ENCODE peak calls at places on chromosomes 2 and 18, in seven cellular contexts. N, M, I, R, A, P and C are unnamed samples.

GRCh38 chr2:196959750-196960392 is 33.4 kb upstream of the PGAP1 start:
- DNase-seq in R (no peak), A (peak; percentile 56), N (no peak), P (peak; percentile 66), I (peak; percentile 30), M (no peak), C (no peak)

GRCh38 chr2:178108176-178108575 is 4.1 kb upstream of the RBM45 start:
- DNase-seq in I (no peak), N (no peak), R (no peak), A (no peak), M (no peak), P (no peak), C (no peak)

GRCh38 chr2:186256540-186256939 is 229.5 kb upstream of the ZC3H15 start:
- DNase-seq in R (no peak), P (peak; percentile 55), M (no peak), A (peak; percentile 66), I (peak; percentile 56), N (no peak), C (no peak)

GRCh38 chr18:44909191-44909719 is 228.6 kb downstream of the SETBP1 start:
- DNase-seq in I (peak; percentile 23), P (peak; percentile 23), M (no peak), A (no peak), R (no peak), N (no peak), C (no peak)

GRCh38 chr2:240310645-240311044 is 124.8 kb upstream of the GPC1 start:
- DNase-seq in R (no peak), N (no peak), P (no peak), I (no peak), A (no peak), M (peak; percentile 60), C (no peak)

GRCh38 chr2:218655751-218656150 is 3.7 kb downstream of the ZNF142 start:
- DNase-seq in P (no peak), A (no peak), R (no peak), M (no peak), I (no peak), N (no peak), C (no peak)

GRCh38 chr2:147628971-147629421 is 215.8 kb upstream of the ACVR2A start:
- DNase-seq in N (no peak), R (no peak), P (no peak), I (no peak), M (no peak), A (no peak), C (no peak)

GRCh38 chr2:29463181-29463900 is 348.1 kb downstream of the CLIP4 start:
- DNase-seq in N (no peak), R (no peak), A (peak; percentile 64), I (no peak), M (no peak), P (peak; percentile 83), C (no peak)

GRCh38 chr2:25402477-25402876 is 60.8 kb upstream of the DNMT3A start:
- DNase-seq in R (no peak), I (no peak), P (no peak), A (no peak), M (no peak), N (no peak), C (no peak)

GRCh38 chr2:235116885-235117492 is 165.2 kb downstream of the SH3BP4 start:
- DNase-seq in P (peak; percentile 65), M (no peak), A (peak; percentile 69), N (no peak), R (no peak), I (peak; percentile 61), C (no peak)

GRCh38 chr2:28401411-28401810 is 8.8 kb downstream of the FOSL2 start:
- DNase-seq in N (no peak), P (no peak), R (no peak), A (no peak), M (peak; percentile 48), I (no peak), C (no peak)

GRCh38 chr18:24976502-24976901 is 375.5 kb downstream of the ZNF521 start:
- DNase-seq in R (no peak), I (no peak), A (no peak), M (no peak), N (no peak), P (no peak), C (no peak)

GRCh38 chr2:37771600-37772088 is 100.2 kb upstream of the CDC42EP3 start:
- DNase-seq in R (no peak), M (no peak), A (peak; percentile 47), I (no peak), N (no peak), P (peak; percentile 87), C (no peak)

GRCh38 chr18:68438983-68439382 is 275.9 kb downstream of the TMX3 start:
- DNase-seq in R (no peak), M (no peak), A (peak; percentile 78), I (no peak), P (peak; percentile 58), N (no peak), C (no peak)

GRCh38 chr2:232142049-232142448 is 180.5 kb downstream of the DIS3L2 start:
- DNase-seq in M (no peak), A (peak; percentile 45), I (peak; percentile 41), N (no peak), P (peak; percentile 56), R (no peak), C (peak; percentile 55)

GRCh38 chr2:177618270-177619253 is 226.0 kb downstream of the AGPS start:
- DNase-seq in R (peak; percentile 73), P (peak; percentile 89), N (peak; percentile 85), M (peak; percentile 96), A (peak; percentile 87), I (peak; percentile 92), C (peak; percentile 84)

GRCh38 chr2:119472749-119473148 is 41.1 kb downstream of the TMEM37 start:
- DNase-seq in I (no peak), M (no peak), N (no peak), R (no peak), P (no peak), A (no peak), C (no peak)

GRCh38 chr2:46826898-46827245 is 88.7 kb downstream of the MCFD2 start:
- DNase-seq in N (no peak), R (no peak), I (no peak), A (no peak), P (no peak), M (no peak), C (no peak)

GRCh38 chr2:96102596-96103387 is 13.6 kb downstream of the ADRA2B start:
- DNase-seq in R (no peak), I (no peak), A (no peak), P (no peak), M (peak; percentile 62), N (no peak), C (no peak)

GRCh38 chr2:148796735-148797512 is 78.1 kb upstream of the KIF5C start:
- DNase-seq in R (no peak), I (no peak), N (no peak), A (no peak), P (no peak), M (no peak), C (no peak)

GRCh38 chr2:214628091-214628490 is 181.4 kb downstream of the BARD1 start:
- DNase-seq in N (no peak), M (no peak), A (no peak), R (no peak), I (no peak), P (no peak), C (no peak)

GRCh38 chr2:188314314-188315054 is 22.8 kb downstream of the GULP1 start:
- DNase-seq in P (peak; percentile 40), A (no peak), I (no peak), R (no peak), M (no peak), N (no peak), C (peak; percentile 5)

GRCh38 chr2:204625135-204625534 is 79.9 kb downstream of the PARD3B start:
- DNase-seq in M (no peak), I (no peak), N (no peak), R (no peak), P (no peak), A (peak; percentile 14), C (no peak)

GRCh38 chr2:12767541-12767940 is 50.8 kb downstream of the TRIB2 start:
- DNase-seq in R (no peak), N (no peak), A (no peak), I (no peak), M (no peak), P (no peak), C (no peak)

GRCh38 chr18:63247506-63248394 is 71.8 kb downstream of the BCL2 start:
- DNase-seq in I (no peak), R (no peak), N (no peak), M (no peak), P (no peak), A (no peak), C (no peak)

GRCh38 chr2:123696799-123697410 is 328.2 kb upstream of the CNTNAP5 start:
- DNase-seq in P (no peak), N (no peak), A (no peak), M (no peak), I (no peak), R (no peak), C (no peak)
- H3K9me3 ChIP-seq in P (no peaks in the 10 kb centered on the region), N (no peaks in the 10 kb centered on the region), A (no peaks in the 10 kb centered on the region), M (no peaks in the 10 kb centered on the region), I (no peaks in the 10 kb centered on the region), R (no peaks in the 10 kb centered on the region), C (no peaks in the 10 kb centered on the region)

DNA sequence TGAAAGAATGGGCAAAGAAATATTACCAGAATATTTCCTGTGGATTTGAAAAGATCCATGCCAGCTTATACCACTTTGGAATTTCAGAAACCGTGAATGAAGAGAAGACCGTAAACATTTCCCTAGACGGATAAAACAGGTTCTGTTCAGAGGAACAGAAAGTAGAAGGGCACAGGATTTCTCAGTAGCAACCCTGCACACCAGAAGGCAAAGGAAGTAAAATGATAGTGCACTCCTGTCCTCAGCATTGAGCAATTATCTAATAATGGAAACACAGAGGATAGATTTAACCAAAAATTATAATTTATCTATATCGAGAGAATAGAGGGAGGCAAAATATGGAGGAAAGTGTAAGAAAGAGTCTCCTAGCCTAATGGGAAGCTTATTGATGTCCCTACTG is 87.0 kb upstream of the ITGA6 start:
- DNase-seq in P (no peak), M (no peak), I (no peak), R (no peak), N (no peak), A (peak; percentile 9), C (no peak)
- H3K4me3 ChIP-seq in P (no peak overlapping the region), M (no peak overlapping the region), I (no peak overlapping the region), R (peak overlapping the region; percentile 32), N (peak overlapping the region; percentile 26), A (peak overlapping the region; percentile 9), C (no peak overlapping the region)

GRCh38 chr18:31204833-31205232 is 42.2 kb upstream of the DSC1 start:
- DNase-seq in N (no peak), A (no peak), M (no peak), P (no peak), I (no peak), R (no peak), C (no peak)

GRCh38 chr18:31206064-31206463 is 43.4 kb upstream of the DSC1 start:
- DNase-seq in M (no peak), R (no peak), A (no peak), I (no peak), N (no peak), P (no peak), C (no peak)

GRCh38 chr18:31205273-31205672 is 42.6 kb upstream of the DSC1 start:
- DNase-seq in N (no peak), R (no peak), I (no peak), A (no peak), P (no peak), M (no peak), C (no peak)

GRCh38 chr18:31209041-31209440 is 46.4 kb upstream of the DSC1 start:
- DNase-seq in R (no peak), P (no peak), M (no peak), A (no peak), I (no peak), N (no peak), C (no peak)

GRCh38 chr18:31206787-31207381 is 44.2 kb upstream of the DSC1 start:
- DNase-seq in M (peak; percentile 77), I (peak; percentile 82), P (no peak), R (peak; percentile 11), A (peak; percentile 22), N (no peak), C (peak; percentile 7)
- H3K36me3 ChIP-seq in M (no peaks in the 10 kb centered on the region), I (no peaks in the 10 kb centered on the region), P (no peaks in the 10 kb centered on the region), R (no peaks in the 10 kb centered on the region), A (no peaks in the 10 kb centered on the region), N (no peaks in the 10 kb centered on the region), C (no peaks in the 10 kb centered on the region)

GRCh38 chr2:223464071-223464470 is 138.1 kb downstream of the SCG2 start:
- DNase-seq in I (no peak), A (peak; percentile 49), N (no peak), R (no peak), P (peak; percentile 59), M (no peak), C (no peak)
- H3K9me3 ChIP-seq in I (no peaks in the 10 kb centered on the region), A (no peaks in the 10 kb centered on the region), N (no peaks in the 10 kb centered on the region), R (no peaks in the 10 kb centered on the region), P (no peaks in the 10 kb centered on the region), M (no peaks in the 10 kb centered on the region), C (no peaks in the 10 kb centered on the region)